ENCODE peak calls at places on chromosomes 2 and 18, in four cellular contexts. J is AML-193, P is A549, A is hippocampal formation. I is an unnamed sample.

GRCh38 chr2:118169359-118170005 is 81.2 kb downstream of the INSIG2 start:
- DNase-seq in J (no peak), P (no peak), A (no peak), I (no peak)

GRCh38 chr2:42895796-42896145 is 103.4 kb upstream of the HAAO start:
- DNase-seq in P (no peak), A (no peak), J (no peak), I (no peak)

GRCh38 chr2:12504443-12504842 is 212.3 kb upstream of the TRIB2 start:
- DNase-seq in A (no peak), P (no peak), J (no peak), I (no peak)

GRCh38 chr2:197708331-197708730 is 3.2 kb downstream of the MARS2 start:
- DNase-seq in J (peak; percentile 9), A (no peak), P (no peak), I (no peak)

GRCh38 chr2:172208881-172209325 is 106.2 kb upstream of the DLX2 start:
- DNase-seq in J (peak; percentile 65), P (no peak), A (no peak), I (no peak)

GRCh38 chr18:47260138-47260923 is 8.9 kb upstream of the SKOR2 start:
- DNase-seq in J (no peak), A (no peak), P (peak; percentile 33), I (peak; percentile 24)

GRCh38 chr2:196041786-196042185 is 26.9 kb downstream of the DNAH7 start:
- DNase-seq in A (no peak), P (no peak), J (no peak), I (no peak)

GRCh38 chr2:184067502-184067901 is 530.8 kb upstream of the ZNF804A start:
- DNase-seq in J (no peak), P (no peak), A (no peak), I (no peak)

GRCh38 chr2:224723606-224724217 is 7.5 kb upstream of the CCDC195 start:
- DNase-seq in P (no peak), J (no peak), A (no peak), I (no peak)

GRCh38 chr2:177400337-177400923 is 7.9 kb downstream of the AGPS start:
- DNase-seq in J (no peak), P (no peak), A (no peak), I (no peak)

GRCh38 chr2:197131558-197131855 is 179.1 kb downstream of the ANKRD44 start:
- DNase-seq in P (no peak), J (no peak), A (no peak), I (no peak)

GRCh38 chr18:677951-678363 is 20.5 kb downstream of the TYMS start:
- DNase-seq in A (peak; percentile 23), J (no peak), P (no peak), I (no peak)

GRCh38 chr2:175576270-175576669 is 394.8 kb upstream of the ATP5MC3 start:
- DNase-seq in A (no peak), P (no peak), J (no peak), I (no peak)

GRCh38 chr2:98716786-98717185 is 14.1 kb downstream of the MGAT4A start:
- DNase-seq in P (no peak), A (no peak), J (no peak), I (no peak)

GRCh38 chr2:236670235-236670620 is 100.6 kb downstream of the ACKR3 start:
- DNase-seq in J (no peak), A (no peak), P (no peak), I (no peak)

GRCh38 chr18:23966909-23967308 is 47.6 kb upstream of the TTC39C start:
- DNase-seq in J (no peak), A (no peak), P (no peak), I (no peak)